ENCODE peak calls at places on chromosome 7, in nine cellular contexts. One of them, this sample, is unnamed.

GRCh38 chr7:44104880-44105771 is 981 bp downstream of the AEBP1 start:
- DNase-seq in uterus: peak; percentile 73
- DNase-seq in mesendoderm: peak; percentile 81
- DNase-seq in GM23248: peak; percentile 80
- DNase-seq in OCI-LY7: no peak
- DNase-seq in CD4-positive, alpha-beta T cell: no peak
- DNase-seq in endodermal cell: peak; percentile 72
- DNase-seq in HCT116: no peak
- DNase-seq in cardiac muscle cell: peak; percentile 41
- DNase-seq in this sample: no peak

GRCh38 chr7:150755473-150756099 is 18.4 kb downstream of the GIMAP5 start:
- DNase-seq in mesendoderm: no peak
- DNase-seq in endodermal cell: no peak
- DNase-seq in HCT116: no peak
- DNase-seq in GM23248: no peak
- DNase-seq in CD4-positive, alpha-beta T cell: peak; percentile 63
- DNase-seq in OCI-LY7: no peak
- DNase-seq in cardiac muscle cell: no peak
- DNase-seq in uterus: no peak
- DNase-seq in this sample: no peak

GRCh38 chr7:121262221-121262620 is 66.6 kb upstream of the WNT16 start:
- DNase-seq in uterus: no peak
- DNase-seq in HCT116: no peak
- DNase-seq in GM23248: no peak
- DNase-seq in CD4-positive, alpha-beta T cell: no peak
- DNase-seq in OCI-LY7: no peak
- DNase-seq in endodermal cell: no peak
- DNase-seq in cardiac muscle cell: no peak
- DNase-seq in mesendoderm: no peak
- DNase-seq in this sample: no peak

GRCh38 chr7:2047272-2047581 is 185.5 kb downstream of the MAD1L1 start:
- DNase-seq in CD4-positive, alpha-beta T cell: no peak
- DNase-seq in HCT116: no peak
- DNase-seq in GM23248: no peak
- DNase-seq in cardiac muscle cell: no peak
- DNase-seq in mesendoderm: no peak
- DNase-seq in uterus: no peak
- DNase-seq in OCI-LY7: no peak
- DNase-seq in endodermal cell: no peak
- DNase-seq in this sample: no peak

GRCh38 chr7:40673285-40673684 is 538.5 kb downstream of the SUGCT start:
- DNase-seq in cardiac muscle cell: no peak
- DNase-seq in uterus: no peak
- DNase-seq in GM23248: peak; percentile 85
- DNase-seq in mesendoderm: no peak
- DNase-seq in CD4-positive, alpha-beta T cell: no peak
- DNase-seq in HCT116: no peak
- DNase-seq in OCI-LY7: no peak
- DNase-seq in endodermal cell: no peak
- DNase-seq in this sample: no peak

GRCh38 chr7:122258971-122259370 is 45.6 kb downstream of the FEZF1 start:
- DNase-seq in mesendoderm: no peak
- DNase-seq in endodermal cell: no peak
- DNase-seq in OCI-LY7: no peak
- DNase-seq in uterus: no peak
- DNase-seq in GM23248: no peak
- DNase-seq in cardiac muscle cell: peak; percentile 56
- DNase-seq in CD4-positive, alpha-beta T cell: no peak
- DNase-seq in HCT116: no peak
- DNase-seq in this sample: no peak

GRCh38 chr7:47340490-47340889 is 241.4 kb downstream of the TNS3 start:
- DNase-seq in OCI-LY7: no peak
- DNase-seq in uterus: no peak
- DNase-seq in GM23248: no peak
- DNase-seq in endodermal cell: peak; percentile 24
- DNase-seq in cardiac muscle cell: no peak
- DNase-seq in mesendoderm: no peak
- DNase-seq in HCT116: no peak
- DNase-seq in CD4-positive, alpha-beta T cell: no peak
- DNase-seq in this sample: no peak

GRCh38 chr7:83060218-83060617 is 102.5 kb downstream of the PCLO start:
- DNase-seq in HCT116: no peak
- DNase-seq in cardiac muscle cell: no peak
- DNase-seq in mesendoderm: peak; percentile 13
- DNase-seq in GM23248: no peak
- DNase-seq in OCI-LY7: no peak
- DNase-seq in CD4-positive, alpha-beta T cell: no peak
- DNase-seq in endodermal cell: no peak
- DNase-seq in uterus: no peak
- DNase-seq in this sample: no peak

GRCh38 chr7:12491526-12491925 is 79.0 kb upstream of the SCIN start:
- DNase-seq in mesendoderm: no peak
- DNase-seq in uterus: no peak
- DNase-seq in GM23248: no peak
- DNase-seq in CD4-positive, alpha-beta T cell: no peak
- DNase-seq in cardiac muscle cell: no peak
- DNase-seq in endodermal cell: no peak
- DNase-seq in HCT116: no peak
- DNase-seq in OCI-LY7: no peak
- DNase-seq in this sample: no peak

GRCh38 chr7:81226234-81226633 is 307.4 kb upstream of the SEMA3C start:
- DNase-seq in CD4-positive, alpha-beta T cell: no peak
- DNase-seq in OCI-LY7: no peak
- DNase-seq in endodermal cell: no peak
- DNase-seq in uterus: no peak
- DNase-seq in GM23248: no peak
- DNase-seq in cardiac muscle cell: no peak
- DNase-seq in HCT116: no peak
- DNase-seq in mesendoderm: no peak
- DNase-seq in this sample: no peak

GRCh38 chr7:158662610-158663427 is 41.8 kb downstream of the NCAPG2 start:
- DNase-seq in GM23248: no peak
- DNase-seq in OCI-LY7: no peak
- DNase-seq in HCT116: no peak
- DNase-seq in uterus: no peak
- DNase-seq in cardiac muscle cell: peak; percentile 20
- DNase-seq in endodermal cell: no peak
- DNase-seq in CD4-positive, alpha-beta T cell: no peak
- DNase-seq in mesendoderm: no peak
- DNase-seq in this sample: no peak

GRCh38 chr7:919924-920341 is 34.5 kb downstream of the ADAP1 start:
- DNase-seq in endodermal cell: no peak
- DNase-seq in HCT116: no peak
- DNase-seq in OCI-LY7: no peak
- DNase-seq in cardiac muscle cell: no peak
- DNase-seq in CD4-positive, alpha-beta T cell: no peak
- DNase-seq in mesendoderm: no peak
- DNase-seq in GM23248: no peak
- DNase-seq in uterus: peak; percentile 11
- DNase-seq in this sample: no peak

GRCh38 chr7:151131622-151132293 is 35.7 kb downstream of the GBX1 start:
- DNase-seq in GM23248: no peak
- DNase-seq in cardiac muscle cell: no peak
- DNase-seq in CD4-positive, alpha-beta T cell: no peak
- DNase-seq in OCI-LY7: no peak
- DNase-seq in HCT116: no peak
- DNase-seq in endodermal cell: no peak
- DNase-seq in uterus: no peak
- DNase-seq in mesendoderm: no peak
- DNase-seq in this sample: peak; percentile 68

GRCh38 chr7:85773116-85773783 is 586.4 kb upstream of the SEMA3D start:
- DNase-seq in HCT116: no peak
- DNase-seq in cardiac muscle cell: no peak
- DNase-seq in GM23248: peak; percentile 91
- DNase-seq in mesendoderm: no peak
- DNase-seq in uterus: no peak
- DNase-seq in OCI-LY7: no peak
- DNase-seq in CD4-positive, alpha-beta T cell: no peak
- DNase-seq in endodermal cell: no peak
- DNase-seq in this sample: no peak

GRCh38 chr7:77293046-77293445 is 93.4 kb upstream of the FGL2 start:
- DNase-seq in HCT116: no peak
- DNase-seq in cardiac muscle cell: no peak
- DNase-seq in uterus: no peak
- DNase-seq in mesendoderm: no peak
- DNase-seq in OCI-LY7: no peak
- DNase-seq in CD4-positive, alpha-beta T cell: no peak
- DNase-seq in endodermal cell: no peak
- DNase-seq in GM23248: no peak
- DNase-seq in this sample: no peak

GRCh38 chr7:77290425-77290824 is 90.8 kb upstream of the FGL2 start:
- DNase-seq in mesendoderm: no peak
- DNase-seq in HCT116: no peak
- DNase-seq in cardiac muscle cell: no peak
- DNase-seq in uterus: no peak
- DNase-seq in OCI-LY7: no peak
- DNase-seq in endodermal cell: no peak
- DNase-seq in CD4-positive, alpha-beta T cell: no peak
- DNase-seq in GM23248: no peak
- DNase-seq in this sample: no peak

DNA sequence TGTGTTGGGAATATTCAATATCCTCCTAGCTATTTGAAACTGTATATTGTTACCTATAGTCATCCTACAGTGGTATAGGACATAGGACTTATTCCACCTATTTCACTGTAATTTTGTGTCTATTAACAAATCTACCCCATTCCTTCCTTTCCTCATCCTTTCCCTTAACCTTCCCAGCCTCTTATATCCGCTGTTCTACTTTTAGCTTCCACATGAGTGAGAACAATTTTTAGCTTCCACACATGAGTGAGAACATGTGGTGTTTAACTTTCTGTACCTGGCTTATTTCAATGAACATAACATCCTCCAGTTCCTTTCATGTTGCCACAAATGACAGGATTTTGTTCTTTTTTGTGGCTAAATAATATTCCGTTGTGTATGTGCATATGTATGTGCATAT is 95.9 kb upstream of the FGL2 start:
- DNase-seq in cardiac muscle cell: no peak
- DNase-seq in GM23248: no peak
- DNase-seq in OCI-LY7: no peak
- DNase-seq in endodermal cell: no peak
- DNase-seq in uterus: no peak
- DNase-seq in CD4-positive, alpha-beta T cell: no peak
- DNase-seq in HCT116: no peak
- DNase-seq in mesendoderm: no peak
- DNase-seq in this sample: no peak
- H3K27ac ChIP-seq in cardiac muscle cell: no peak overlapping the region
- H3K27ac ChIP-seq in GM23248: no peak overlapping the region
- H3K27ac ChIP-seq in OCI-LY7: no peak overlapping the region
- H3K27ac ChIP-seq in endodermal cell: no peak overlapping the region
- H3K27ac ChIP-seq in uterus: no peak overlapping the region
- H3K27ac ChIP-seq in CD4-positive, alpha-beta T cell: no peak overlapping the region
- H3K27ac ChIP-seq in HCT116: no peak overlapping the region
- H3K27ac ChIP-seq in mesendoderm: no peak overlapping the region
- H3K27ac ChIP-seq in this sample: no peak overlapping the region

GRCh38 chr7:29962035-29962434 is 27.6 kb downstream of the SCRN1 start:
- DNase-seq in uterus: no peak
- DNase-seq in GM23248: no peak
- DNase-seq in mesendoderm: no peak
- DNase-seq in HCT116: no peak
- DNase-seq in cardiac muscle cell: no peak
- DNase-seq in endodermal cell: no peak
- DNase-seq in CD4-positive, alpha-beta T cell: no peak
- DNase-seq in OCI-LY7: no peak
- DNase-seq in this sample: no peak
- H3K27ac ChIP-seq in uterus: no peak overlapping the region
- H3K27ac ChIP-seq in GM23248: no peak overlapping the region
- H3K27ac ChIP-seq in mesendoderm: no peak overlapping the region
- H3K27ac ChIP-seq in HCT116: no peak overlapping the region
- H3K27ac ChIP-seq in cardiac muscle cell: no peak overlapping the region
- H3K27ac ChIP-seq in endodermal cell: no peak overlapping the region
- H3K27ac ChIP-seq in CD4-positive, alpha-beta T cell: no peak overlapping the region
- H3K27ac ChIP-seq in OCI-LY7: no peak overlapping the region
- H3K27ac ChIP-seq in this sample: no peak overlapping the region

GRCh38 chr7:36962367-36962766 is 238.1 kb upstream of the AOAH start:
- DNase-seq in cardiac muscle cell: no peak
- DNase-seq in CD4-positive, alpha-beta T cell: no peak
- DNase-seq in mesendoderm: peak; percentile 85
- DNase-seq in OCI-LY7: no peak
- DNase-seq in endodermal cell: peak; percentile 51
- DNase-seq in HCT116: no peak
- DNase-seq in GM23248: no peak
- DNase-seq in uterus: no peak
- DNase-seq in this sample: no peak
- H3K27ac ChIP-seq in cardiac muscle cell: no peak overlapping the region
- H3K27ac ChIP-seq in CD4-positive, alpha-beta T cell: no peak overlapping the region
- H3K27ac ChIP-seq in mesendoderm: peak overlapping the region; percentile 64
- H3K27ac ChIP-seq in OCI-LY7: no peak overlapping the region
- H3K27ac ChIP-seq in endodermal cell: no peak overlapping the region
- H3K27ac ChIP-seq in HCT116: peak overlapping the region; percentile 42
- H3K27ac ChIP-seq in GM23248: no peak overlapping the region
- H3K27ac ChIP-seq in uterus: no peak overlapping the region
- H3K27ac ChIP-seq in this sample: no peak overlapping the region

GRCh38 chr7:51023547-51023946 is 240.9 kb upstream of the GRB10 start:
- DNase-seq in CD4-positive, alpha-beta T cell: no peak
- DNase-seq in mesendoderm: no peak
- DNase-seq in GM23248: no peak
- DNase-seq in endodermal cell: no peak
- DNase-seq in uterus: no peak
- DNase-seq in HCT116: no peak
- DNase-seq in cardiac muscle cell: no peak
- DNase-seq in OCI-LY7: no peak
- DNase-seq in this sample: no peak

GRCh38 chr7:51022821-51023220 is 240.1 kb upstream of the GRB10 start:
- DNase-seq in OCI-LY7: no peak
- DNase-seq in GM23248: no peak
- DNase-seq in CD4-positive, alpha-beta T cell: no peak
- DNase-seq in uterus: no peak
- DNase-seq in mesendoderm: no peak
- DNase-seq in endodermal cell: no peak
- DNase-seq in HCT116: no peak
- DNase-seq in cardiac muscle cell: no peak
- DNase-seq in this sample: no peak

GRCh38 chr7:51025668-51026067 is 243.0 kb upstream of the GRB10 start:
- DNase-seq in endodermal cell: peak; percentile 25
- DNase-seq in OCI-LY7: no peak
- DNase-seq in HCT116: no peak
- DNase-seq in uterus: no peak
- DNase-seq in CD4-positive, alpha-beta T cell: no peak
- DNase-seq in cardiac muscle cell: no peak
- DNase-seq in GM23248: peak; percentile 28
- DNase-seq in mesendoderm: no peak
- DNase-seq in this sample: no peak

GRCh38 chr7:51026341-51026740 is 243.6 kb upstream of the GRB10 start:
- DNase-seq in CD4-positive, alpha-beta T cell: no peak
- DNase-seq in mesendoderm: no peak
- DNase-seq in HCT116: no peak
- DNase-seq in OCI-LY7: no peak
- DNase-seq in uterus: no peak
- DNase-seq in cardiac muscle cell: no peak
- DNase-seq in GM23248: no peak
- DNase-seq in endodermal cell: no peak
- DNase-seq in this sample: no peak

GRCh38 chr7:51024867-51025266 is 242.2 kb upstream of the GRB10 start:
- DNase-seq in endodermal cell: peak; percentile 23
- DNase-seq in HCT116: no peak
- DNase-seq in mesendoderm: no peak
- DNase-seq in GM23248: no peak
- DNase-seq in CD4-positive, alpha-beta T cell: no peak
- DNase-seq in uterus: no peak
- DNase-seq in cardiac muscle cell: no peak
- DNase-seq in OCI-LY7: no peak
- DNase-seq in this sample: no peak
- H3K27ac ChIP-seq in endodermal cell: no peak overlapping the region
- H3K27ac ChIP-seq in HCT116: no peak overlapping the region
- H3K27ac ChIP-seq in mesendoderm: no peak overlapping the region
- H3K27ac ChIP-seq in GM23248: no peak overlapping the region
- H3K27ac ChIP-seq in CD4-positive, alpha-beta T cell: no peak overlapping the region
- H3K27ac ChIP-seq in uterus: no peak overlapping the region
- H3K27ac ChIP-seq in cardiac muscle cell: no peak overlapping the region
- H3K27ac ChIP-seq in OCI-LY7: no peak overlapping the region
- H3K27ac ChIP-seq in this sample: no peak overlapping the region